ENCODE peak calls at places on chromosome 11, in nine cellular contexts. D is AG04449, Y is cardiac muscle cell, T is fibroblast of the aortic adventitia, R is coronary artery, B is Caco-2, O is HCT116, S is cardiac fibroblast, X is sigmoid colon. L is an unnamed sample.

GRCh38 chr11:10042699-10043098 is 251.3 kb downstream of the SBF2 start:
- DNase-seq in D (no peak), Y (no peak), T (no peak), R (no peak), B (no peak), O (no peak), S (no peak), X (no peak), L (no peak)

GRCh38 chr11:71129624-71130023 is 122.8 kb downstream of the SHANK2 start:
- DNase-seq in D (peak; percentile 2), Y (no peak), T (no peak), R (no peak), B (no peak), O (no peak), S (no peak), X (no peak), L (no peak)

GRCh38 chr11:121194731-121195596 is 93.9 kb downstream of the TECTA start:
- DNase-seq in D (peak; percentile 10), Y (peak; percentile 87), T (peak; percentile 78), R (no peak), B (peak; percentile 58), O (peak; percentile 63), S (peak; percentile 77), X (no peak), L (peak; percentile 92)

GRCh38 chr11:112844530-112844929 is 116.7 kb upstream of the NCAM1 start:
- DNase-seq in D (no peak), Y (no peak), T (no peak), R (no peak), B (no peak), O (no peak), S (no peak), X (peak; percentile 71), L (no peak)

GRCh38 chr11:3623126-3623525 is 18.7 kb downstream of the ART5 start:
- DNase-seq in D (no peak), Y (no peak), T (no peak), R (no peak), B (no peak), O (no peak), S (no peak), X (peak; percentile 22), L (no peak)

GRCh38 chr11:10385696-10386095 is 69.4 kb upstream of the AMPD3 start:
- DNase-seq in D (no peak), Y (no peak), T (no peak), R (no peak), B (no peak), O (no peak), S (peak; percentile 55), X (peak; percentile 93), L (no peak)

GRCh38 chr11:795638-796564 is 2.2 kb downstream of the SLC25A22 start:
- DNase-seq in D (no peak), Y (peak; percentile 46), T (peak; percentile 70), R (peak; percentile 92), B (no peak), O (no peak), S (peak; percentile 81), X (peak; percentile 91), L (no peak)

GRCh38 chr11:128607819-128608218 is 20.5 kb upstream of the ETS1 start:
- DNase-seq in D (no peak), Y (peak; percentile 54), T (no peak), R (no peak), B (no peak), O (no peak), S (no peak), X (no peak), L (peak; percentile 90)

GRCh38 chr11:14359573-14360031 is 619 bp upstream of the RRAS2 start:
- DNase-seq in D (no peak), Y (no peak), T (no peak), R (no peak), B (no peak), O (no peak), S (no peak), X (no peak), L (no peak)

GRCh38 chr11:120501440-120501839 is 10.1 kb upstream of the GRIK4 start:
- DNase-seq in D (no peak), Y (no peak), T (no peak), R (no peak), B (no peak), O (no peak), S (no peak), X (no peak), L (no peak)

GRCh38 chr11:3121931-3122774 is 43.0 kb downstream of the OSBPL5 start:
- DNase-seq in D (no peak), Y (no peak), T (no peak), R (peak; percentile 73), B (peak; percentile 28), O (no peak), S (no peak), X (peak; percentile 75), L (no peak)

GRCh38 chr11:9250139-9250582 is 15.0 kb downstream of the DENND5A start:
- DNase-seq in D (no peak), Y (no peak), T (peak; percentile 66), R (no peak), B (no peak), O (no peak), S (peak; percentile 39), X (no peak), L (no peak)

GRCh38 chr11:112128483-112129121 is 35.3 kb downstream of the IL18 start:
- DNase-seq in D (peak; percentile 34), Y (no peak), T (peak; percentile 59), R (no peak), B (no peak), O (peak; percentile 87), S (peak; percentile 80), X (peak; percentile 68), L (peak; percentile 43)

GRCh38 chr11:36311926-36312592 is 16.0 kb downstream of the PRR5L start:
- DNase-seq in D (no peak), Y (no peak), T (no peak), R (no peak), B (no peak), O (no peak), S (no peak), X (no peak), L (peak; percentile 19)

DNA sequence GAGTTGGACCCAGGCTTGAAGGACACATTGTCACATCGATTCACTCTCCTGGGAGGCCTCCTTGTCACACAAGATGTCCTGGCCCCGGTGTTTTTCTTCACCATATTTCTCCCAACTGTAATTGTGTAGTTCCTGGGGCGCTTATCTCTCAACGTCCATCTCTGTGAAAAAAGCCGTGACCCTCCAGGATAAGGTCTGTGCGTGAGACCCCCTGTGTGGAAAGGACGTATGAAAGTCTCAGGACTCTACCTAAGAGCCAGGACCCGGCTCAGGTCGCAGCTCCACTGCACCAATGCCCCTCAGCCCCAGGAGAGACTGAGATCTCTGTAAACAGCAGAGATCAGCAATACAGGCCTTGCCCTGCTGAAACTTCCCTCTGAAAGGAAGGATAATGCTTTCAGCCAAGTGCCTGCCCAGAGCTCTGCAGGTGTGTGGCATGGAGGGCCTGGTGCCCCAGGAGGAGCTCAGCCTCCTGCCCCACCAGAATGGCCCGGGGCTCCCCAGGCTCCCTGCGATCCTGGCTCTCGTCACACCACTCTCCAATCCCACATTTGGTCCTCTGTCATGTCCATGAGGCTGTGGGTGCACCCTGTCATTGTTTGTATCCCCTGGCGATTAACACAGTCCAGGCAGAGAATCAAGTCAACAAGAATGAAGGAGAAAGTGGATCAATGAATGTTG is 119.2 kb upstream of the TMEM45B start:
- DNase-seq in D (no peak), Y (no peak), T (no peak), R (no peak), B (no peak), O (no peak), S (no peak), X (no peak), L (no peak)
- H3K4me3 ChIP-seq in D (no peak overlapping the region), Y (no peak overlapping the region), T (no peak overlapping the region), R (peak overlapping the region; percentile 59), B (no peak overlapping the region), O (no peak overlapping the region), S (no peak overlapping the region), X (no peak overlapping the region), L (no peak overlapping the region)

DNA sequence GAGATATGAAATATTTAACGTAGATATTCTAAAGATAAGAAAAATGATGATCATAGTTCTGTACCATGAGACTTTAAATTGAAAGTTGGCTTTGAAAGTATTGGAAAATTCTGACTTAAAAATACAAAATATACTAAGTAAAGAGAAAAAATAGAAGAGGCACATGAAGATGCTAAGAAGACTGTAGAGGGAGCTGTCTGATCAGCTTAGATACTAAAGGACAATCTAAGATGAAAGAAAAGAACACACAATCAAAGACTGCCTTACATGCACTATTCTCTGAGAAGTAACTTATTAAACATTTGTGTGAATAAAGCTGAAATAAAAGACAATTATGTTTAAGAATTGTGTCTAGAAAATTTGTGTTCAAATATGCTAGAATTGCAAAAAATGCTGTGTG is 55.1 kb downstream of the RBMXL2 start:
- DNase-seq in D (peak; percentile 2), Y (peak; percentile 39), T (peak; percentile 42), R (no peak), B (no peak), O (peak; percentile 8), S (peak; percentile 54), X (no peak), L (peak; percentile 14)
- TF ChIP-seq CTCF in D (no peak), Y (peak; percentile 19), T (peak; percentile 31), R (no peak), B (peak; percentile 12), O (peak; percentile 28), S (peak; percentile 30), X (no peak), L (peak; percentile 58)

DNA sequence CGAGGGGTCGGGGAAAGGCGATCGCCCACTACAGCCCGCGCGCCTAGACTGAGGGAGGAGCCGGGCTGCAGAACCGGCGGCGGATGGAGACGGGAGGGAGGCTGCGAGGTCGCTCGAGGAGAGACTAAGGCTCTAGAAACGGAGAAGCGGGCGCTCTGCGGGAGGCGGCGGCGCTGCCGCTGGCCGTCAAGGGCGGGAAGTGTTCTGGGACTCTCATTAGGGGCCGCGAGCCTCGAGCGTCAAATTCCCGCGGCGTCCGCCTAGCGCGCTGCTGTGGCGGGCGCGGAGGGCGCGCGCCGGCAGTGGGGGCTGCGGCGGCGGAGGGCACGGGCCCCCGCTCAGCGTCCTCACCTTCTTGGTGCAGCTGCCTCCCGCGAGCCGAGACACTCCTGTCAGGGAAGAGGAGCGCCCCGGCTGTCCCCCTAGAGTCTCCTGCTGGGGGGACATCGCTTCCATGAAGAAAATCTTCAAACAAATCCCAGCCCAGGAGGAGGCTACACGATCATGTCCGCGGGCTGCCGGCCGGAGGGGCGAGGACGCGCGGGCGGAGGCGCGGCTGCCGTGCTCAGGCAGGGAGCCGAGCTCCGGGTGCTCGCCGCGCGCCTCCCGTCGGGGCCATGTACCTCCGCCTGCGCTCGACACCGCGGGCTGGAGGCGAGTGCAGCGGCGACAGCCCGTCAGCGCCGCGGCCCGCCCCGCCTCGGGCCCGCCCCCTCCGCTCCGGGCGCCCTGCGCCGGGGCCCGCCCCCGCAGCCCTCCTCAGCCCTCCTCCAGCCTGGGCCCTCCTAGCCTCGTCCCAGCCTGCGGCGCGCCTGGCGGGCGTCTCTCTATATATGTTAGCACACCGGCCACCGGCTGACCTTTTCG is at the start of gene ARHGAP20:
- DNase-seq in D (no peak), Y (peak; percentile 81), T (peak; percentile 66), R (peak; percentile 73), B (peak; percentile 56), O (no peak), S (peak; percentile 51), X (peak; percentile 85), L (no peak)
- H3K4me3 ChIP-seq in D (peak within 1 kb of the TSS; percentile 46), Y (peak within 1 kb of the TSS; percentile 39), T (peak within 1 kb of the TSS; percentile 87), R (peak within 1 kb of the TSS; percentile 81), B (peak within 1 kb of the TSS; percentile 40), O (no peak within 1 kb of the TSS), S (peak within 1 kb of the TSS; percentile 80), X (peak within 1 kb of the TSS; percentile 76), L (peak within 1 kb of the TSS; percentile 56)

DNA sequence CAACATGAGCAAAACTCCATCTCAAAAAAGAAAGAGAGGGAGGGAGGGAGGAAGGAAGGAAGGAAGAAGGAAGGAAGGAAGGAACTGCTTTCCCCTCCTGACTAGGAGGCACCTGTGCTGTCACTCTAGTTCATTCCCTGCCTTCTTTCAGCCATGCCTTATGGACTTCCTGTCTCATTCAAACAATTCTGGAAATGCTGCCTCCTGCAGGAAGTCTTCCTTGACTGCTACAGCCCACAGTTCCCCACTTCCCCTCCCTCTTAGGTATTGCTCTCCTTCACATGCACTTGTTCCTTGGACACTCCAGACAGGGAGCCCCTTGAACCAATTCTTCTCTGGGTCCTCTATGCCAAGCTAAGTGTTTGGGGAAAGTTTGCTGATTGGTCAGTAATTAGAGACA is 31.6 kb upstream of the WNT11 start:
- DNase-seq in D (no peak), Y (no peak), T (no peak), R (no peak), B (no peak), O (peak; percentile 48), S (peak; percentile 42), X (no peak), L (no peak)
- TF ChIP-seq CTCF in D (no peak), Y (no peak), T (no peak), R (no peak), B (peak; percentile 18), O (peak; percentile 34), S (no peak), X (no peak), L (no peak)